ENCODE peak calls at places on chromosomes 4 and X, in nine cellular contexts. D is tibial artery; F is lower lobe of right lung; I is SJSA1; G is CD4-positive, CD25-positive, alpha-beta regulatory T cell; H is A549; V is heart left ventricle; U is cardiac muscle cell; R is Peyer's patch. E is an unnamed sample.

GRCh38 chrX:68332156-68332823 is 101.0 kb downstream of the OPHN1 start:
- DNase-seq in G (no peak), D (no peak), V (no peak), H (no peak), I (no peak), R (no peak), F (no peak), U (no peak), E (peak; percentile 51)

GRCh38 chr4:26909369-26909768 is 48.7 kb downstream of the STIM2 start:
- DNase-seq in G (no peak), I (no peak), R (no peak), F (no peak), U (no peak), V (no peak), D (no peak), H (no peak), E (no peak)

GRCh38 chr4:78155616-78156105 is 98.5 kb downstream of the FRAS1 start:
- DNase-seq in F (no peak), I (peak; percentile 6), U (no peak), V (no peak), D (no peak), H (no peak), G (no peak), R (no peak), E (no peak)

GRCh38 chr4:8763966-8764901 is 107.4 kb downstream of the HMX1 start:
- DNase-seq in D (peak; percentile 9), U (no peak), G (no peak), H (no peak), F (peak; percentile 30), V (peak; percentile 43), R (no peak), I (no peak), E (no peak)

GRCh38 chr4:43835869-43836268 is 612.7 kb downstream of the KCTD8 start:
- DNase-seq in D (no peak), G (no peak), R (no peak), U (no peak), H (no peak), V (no peak), I (no peak), F (no peak), E (no peak)

GRCh38 chr4:143558823-143559756 is 45.6 kb downstream of the SMARCA5 start:
- DNase-seq in R (peak; percentile 82), I (peak; percentile 31), H (peak; percentile 63), D (peak; percentile 44), F (peak; percentile 79), G (peak; percentile 88), V (peak; percentile 75), U (peak; percentile 57), E (no peak)

GRCh38 chr4:41882622-41883347 is 52.4 kb upstream of the TMEM33 start:
- DNase-seq in H (peak; percentile 21), G (peak; percentile 64), F (peak; percentile 69), U (peak; percentile 56), V (peak; percentile 73), I (no peak), D (no peak), R (no peak), E (no peak)

GRCh38 chrX:152177052-152177451 is 38.7 kb upstream of the MAGEA10 start:
- DNase-seq in F (no peak), R (no peak), I (no peak), H (no peak), U (no peak), D (no peak), G (no peak), V (no peak), E (no peak)

GRCh38 chr4:7629855-7630254 is 195.1 kb upstream of the PSAPL1 start:
- DNase-seq in V (peak; percentile 52), U (no peak), I (no peak), D (no peak), R (no peak), F (no peak), G (no peak), H (no peak), E (no peak)

GRCh38 chr4:7632341-7632740 is 197.6 kb upstream of the PSAPL1 start:
- DNase-seq in D (no peak), R (no peak), H (no peak), V (peak; percentile 60), G (no peak), F (no peak), U (peak; percentile 46), I (no peak), E (no peak)

GRCh38 chr4:7631288-7631633 is 196.5 kb upstream of the PSAPL1 start:
- DNase-seq in V (no peak), U (no peak), F (peak; percentile 34), G (no peak), R (no peak), I (no peak), D (no peak), H (no peak), E (no peak)

GRCh38 chr4:7632971-7633370 is 198.2 kb upstream of the PSAPL1 start:
- DNase-seq in R (no peak), I (no peak), G (no peak), H (no peak), V (no peak), D (no peak), F (no peak), U (no peak), E (no peak)

DNA sequence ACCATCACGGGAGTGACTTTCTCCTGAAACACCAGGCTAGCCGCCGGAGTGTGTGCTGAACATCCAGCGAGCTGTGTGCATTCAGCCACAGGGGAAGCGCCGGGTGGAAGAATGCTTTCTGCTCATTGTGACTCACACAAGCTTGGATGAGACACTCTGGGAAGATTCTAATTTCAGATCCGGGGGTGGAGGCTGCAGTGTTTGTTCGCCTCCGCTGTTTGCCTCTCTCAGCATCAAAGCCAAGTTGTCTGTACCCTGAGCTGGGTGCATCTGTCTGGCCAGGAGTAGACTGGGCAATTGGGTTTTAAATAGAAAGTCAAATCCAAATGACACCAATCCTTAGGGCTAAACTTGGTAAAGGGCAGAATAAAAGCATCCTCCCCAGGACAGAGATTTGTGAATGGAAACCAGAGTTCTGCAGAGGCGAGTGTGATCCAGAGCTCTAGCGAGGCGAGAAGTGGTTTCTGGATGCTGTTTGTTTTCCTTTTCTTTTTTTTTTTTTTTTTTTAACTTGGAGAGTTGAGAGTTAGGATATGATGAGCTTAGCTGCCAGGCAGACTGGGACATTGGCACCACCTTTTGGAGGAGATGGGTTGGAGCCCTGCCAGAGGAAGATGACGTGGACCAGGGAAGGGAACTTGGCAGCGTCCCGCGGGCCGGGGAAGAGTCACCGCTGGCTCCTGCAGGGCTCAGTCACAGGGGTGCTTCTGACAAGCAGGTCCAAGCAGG is 196.0 kb upstream of the PSAPL1 start:
- DNase-seq in G (no peak), F (peak; percentile 50), H (peak; percentile 63), R (no peak), U (no peak), V (peak; percentile 79), I (peak; percentile 20), D (peak; percentile 57), E (no peak)
- H3K4me3 ChIP-seq in G (no peak overlapping the region), F (no peak overlapping the region), H (no peak overlapping the region), R (no peak overlapping the region), U (no peak overlapping the region), V (no peak overlapping the region), I (no peak overlapping the region), D (no peak overlapping the region), E (no peak overlapping the region)

GRCh38 chrX:45765281-45765680 is 564.6 kb upstream of the DIPK2B start:
- DNase-seq in I (no peak), G (no peak), F (no peak), R (no peak), U (no peak), V (no peak), H (no peak), D (no peak), E (no peak)
- H3K4me3 ChIP-seq in I (no peak overlapping the region), G (peak overlapping the region; percentile 95), F (peak overlapping the region; percentile 14), R (no peak overlapping the region), U (no peak overlapping the region), V (no peak overlapping the region), H (no peak overlapping the region), D (no peak overlapping the region), E (no peak overlapping the region)

DNA sequence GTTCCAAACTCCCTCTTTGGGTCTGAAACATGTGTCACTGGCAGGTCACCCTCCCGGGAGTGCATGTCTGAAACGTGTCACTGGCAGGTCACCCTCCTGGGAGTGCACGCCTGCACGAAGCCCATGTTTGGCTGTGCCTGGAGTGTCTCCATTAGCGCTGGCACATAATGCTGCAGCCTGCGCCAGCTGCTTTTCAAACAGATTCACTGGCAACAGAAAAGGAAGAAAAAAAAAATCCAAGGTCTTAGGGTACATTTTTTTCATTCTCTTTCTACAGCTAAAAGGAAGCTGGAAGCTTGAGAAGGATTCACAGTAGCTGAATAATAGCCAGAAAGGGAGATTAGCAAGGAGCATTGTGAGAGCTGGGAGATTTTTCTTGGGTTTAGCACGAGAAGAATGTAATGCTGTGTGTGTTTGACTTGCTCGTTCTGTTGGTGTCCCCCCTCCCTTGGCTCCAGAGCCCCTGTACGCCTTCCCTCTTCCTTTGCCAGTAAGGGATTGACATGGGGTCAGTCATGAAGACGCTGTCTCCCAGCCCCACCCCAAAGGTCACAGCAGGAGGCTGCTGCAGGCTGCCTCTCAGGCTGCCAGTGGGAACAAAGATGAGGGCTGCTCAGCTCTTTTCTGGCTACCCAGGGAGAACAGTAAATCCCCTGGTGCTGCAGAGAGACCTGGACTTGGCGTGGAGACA is 39.1 kb upstream of the TLR3 start:
- DNase-seq in V (peak; percentile 90), D (peak; percentile 86), F (peak; percentile 67), R (no peak), U (no peak), H (no peak), G (no peak), I (peak; percentile 26), E (no peak)
- H3K4me3 ChIP-seq in V (peak overlapping the region; percentile 28), D (peak overlapping the region; percentile 26), F (peak overlapping the region; percentile 4), R (no peak overlapping the region), U (no peak overlapping the region), H (no peak overlapping the region), G (no peak overlapping the region), I (no peak overlapping the region), E (no peak overlapping the region)

GRCh38 chr4:116020141-116020722 is 906.8 kb upstream of the NDST4 start:
- DNase-seq in R (no peak), U (no peak), D (no peak), G (no peak), V (no peak), H (peak; percentile 11), F (no peak), I (no peak), E (no peak)

GRCh38 chr4:116015062-116015461 is 901.6 kb upstream of the NDST4 start:
- DNase-seq in G (no peak), F (no peak), D (no peak), R (no peak), H (peak; percentile 6), U (no peak), I (no peak), V (no peak), E (no peak)

GRCh38 chr4:116016201-116016600 is 902.8 kb upstream of the NDST4 start:
- DNase-seq in D (no peak), V (peak; percentile 48), F (peak; percentile 44), U (no peak), G (no peak), R (no peak), I (no peak), H (no peak), E (no peak)

GRCh38 chr4:116018831-116019230 is 905.4 kb upstream of the NDST4 start:
- DNase-seq in U (no peak), I (no peak), D (no peak), H (no peak), V (no peak), G (no peak), R (no peak), F (no peak), E (no peak)

DNA sequence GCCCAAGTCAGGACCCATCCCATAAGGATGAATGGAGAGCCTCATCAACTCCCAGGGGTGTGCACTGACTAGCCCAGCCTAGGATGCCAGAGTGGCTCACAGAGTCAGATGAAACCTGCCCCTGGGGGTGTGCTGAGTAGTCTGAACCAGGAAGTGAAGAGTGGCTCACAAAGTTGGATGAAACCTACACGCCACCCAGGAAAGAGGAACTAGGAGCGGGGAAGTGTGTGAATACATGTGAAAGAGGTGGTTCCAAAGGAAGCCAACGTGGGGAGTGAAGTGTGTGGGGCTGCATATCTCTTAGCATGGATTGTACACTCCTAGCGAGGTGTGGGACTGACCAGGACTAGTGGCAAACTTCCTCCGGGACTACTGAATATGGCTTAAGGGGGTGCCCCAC is 902.1 kb upstream of the NDST4 start:
- DNase-seq in H (no peak), F (no peak), R (no peak), V (no peak), I (no peak), G (no peak), U (no peak), D (no peak), E (no peak)
- H3K4me3 ChIP-seq in H (no peak overlapping the region), F (no peak overlapping the region), R (no peak overlapping the region), V (no peak overlapping the region), I (no peak overlapping the region), G (no peak overlapping the region), U (no peak overlapping the region), D (no peak overlapping the region), E (no peak overlapping the region)

E was measured in SK-N-MC.